ENCODE peak calls at places on chromosomes 3 and 15, in five cellular contexts. C, O, G, R and U are unnamed samples.

GRCh38 chr15:77753238-77753873 is 120.6 kb upstream of the LINGO1 start:
- DNase-seq in C (no peak), O (no peak), G (peak), R (no peak), U (peak)

GRCh38 chr15:74390552-74391288 is 23.3 kb upstream of the CYP11A1 start:
- DNase-seq in C (no peak), O (no peak), G (no peak), R (no peak), U (no peak)

GRCh38 chr3:108527109-108527508 is 16.7 kb upstream of the MYH15 start:
- DNase-seq in C (no peak), O (no peak), G (no peak), R (no peak), U (no peak)

GRCh38 chr3:184757010-184757651 is 45.3 kb upstream of the MAGEF1 start:
- DNase-seq in C (no peak), O (no peak), G (peak), R (peak), U (peak)

GRCh38 chr3:194632983-194633348 is 253 bp downstream of the TMEM44 start:
- DNase-seq in C (peak), O (no peak), G (no peak), R (peak), U (no peak)

GRCh38 chr3:170092907-170093306 is 55.1 kb downstream of the GPR160 start:
- DNase-seq in C (no peak), O (no peak), G (no peak), R (no peak), U (no peak)

GRCh38 chr3:161117646-161118045 is 12.5 kb upstream of the B3GALNT1 start:
- DNase-seq in C (no peak), O (no peak), G (no peak), R (no peak), U (no peak)

GRCh38 chr3:114627760-114628159 is 333.9 kb downstream of the TIGIT start:
- DNase-seq in C (no peak), O (no peak), G (peak), R (peak), U (peak)